ENCODE peak calls at places on chromosomes 6 and 20, in nine cellular contexts. K is ACHN; S is naive thymus-derived CD8-positive, alpha-beta T cell; N is stimulated activated CD4-positive, alpha-beta T cell treated with anti-CD3 and anti-CD28 coated beads, Interleukin-2, amount 100 ng/mL, for 48 hours; J is activated naive CD4-positive, alpha-beta T cell; Y is AG20443; R is activated CD4-positive, CD25-positive, alpha-beta regulatory T cell; X is GM13976; C is NB4. D is an unnamed sample.

GRCh38 chr6:43953794-43954310 is 173.4 kb downstream of the MRPL14 start:
- DNase-seq in K (no peak), S (no peak), N (no peak), J (no peak), Y (peak), R (no peak), X (no peak), C (peak), D (no peak)

GRCh38 chr20:10427060-10427692 is 6.8 kb downstream of the MKKS start:
- DNase-seq in K (peak), S (peak), N (peak), J (peak), Y (peak), R (no peak), X (no peak), C (peak), D (peak)

GRCh38 chr20:34302312-34302722 is 838 bp downstream of the AHCY start:
- DNase-seq in K (peak), S (no peak), N (no peak), J (no peak), Y (peak), R (no peak), X (no peak), C (no peak), D (no peak)

GRCh38 chr20:4726710-4727391 is 5.1 kb downstream of the PRND start:
- DNase-seq in K (no peak), S (peak), N (peak), J (no peak), Y (peak), R (no peak), X (peak), C (peak), D (peak)

GRCh38 chr20:57612916-57613315 is 7.3 kb downstream of the ZBP1 start:
- DNase-seq in K (no peak), S (no peak), N (no peak), J (no peak), Y (no peak), R (no peak), X (no peak), C (no peak), D (no peak)

GRCh38 chr6:36492092-36492491 is 49.3 kb downstream of the KCTD20 start:
- DNase-seq in K (no peak), S (no peak), N (no peak), J (no peak), Y (no peak), R (no peak), X (no peak), C (no peak), D (no peak)

GRCh38 chr6:37516920-37517405 is 17.3 kb upstream of the CCDC167 start:
- DNase-seq in K (no peak), S (no peak), N (no peak), J (no peak), Y (peak), R (no peak), X (no peak), C (no peak), D (no peak)

GRCh38 chr6:16758163-16758975 is 2.9 kb downstream of the ATXN1 start:
- DNase-seq in K (no peak), S (peak), N (no peak), J (no peak), Y (no peak), R (no peak), X (no peak), C (peak), D (no peak)

GRCh38 chr20:2873747-2874041 is 413 bp downstream of the PTPRA start:
- DNase-seq in K (peak), S (peak), N (peak), J (peak), Y (no peak), R (no peak), X (peak), C (peak), D (no peak)

GRCh38 chr6:12785301-12785700 is 68.7 kb downstream of the PHACTR1 start:
- DNase-seq in K (no peak), S (no peak), N (no peak), J (no peak), Y (no peak), R (no peak), X (no peak), C (no peak), D (no peak)

GRCh38 chr6:137160763-137161162 is 12.7 kb downstream of the IL22RA2 start:
- DNase-seq in K (no peak), S (no peak), N (no peak), J (no peak), Y (no peak), R (no peak), X (no peak), C (no peak), D (no peak)

GRCh38 chr6:116572162-116572561 is 858 bp downstream of the RWDD1 start:
- DNase-seq in K (peak), S (no peak), N (peak), J (no peak), Y (peak), R (no peak), X (no peak), C (peak), D (no peak)

GRCh38 chr6:156686940-156687874 is 90.0 kb upstream of the ARID1B start:
- DNase-seq in K (peak), S (peak), N (peak), J (peak), Y (peak), R (peak), X (peak), C (peak), D (peak)

GRCh38 chr6:161139304-161139765 is 134.5 kb downstream of the AGPAT4 start:
- DNase-seq in K (no peak), S (no peak), N (no peak), J (no peak), Y (no peak), R (no peak), X (no peak), C (no peak), D (no peak)

D was measured in T1000.